ENCODE peak calls at places on chromosome 1, in nine cellular contexts. One of them, this sample, is unnamed. For H3K4me1 and H3K36me3, the result is how much of the 10 kb centered on the place peaks cover.

GRCh38 chr1:224539971-224540370 is 76.1 kb upstream of the CNIH3 start:
- DNase-seq in suprapubic skin: no peak
- DNase-seq in cardiac muscle cell: no peak
- DNase-seq in testis: no peak
- DNase-seq in small intestine: no peak
- DNase-seq in pancreas: no peak
- DNase-seq in endothelial cell of umbilical vein: no peak
- DNase-seq in SK-N-SH: no peak
- DNase-seq in CD8-positive, alpha-beta T cell: no peak
- DNase-seq in this sample: no peak

GRCh38 chr1:88210088-88210825 is 473.8 kb upstream of the PKN2 start:
- DNase-seq in suprapubic skin: no peak
- DNase-seq in cardiac muscle cell: no peak
- DNase-seq in testis: no peak
- DNase-seq in small intestine: peak
- DNase-seq in pancreas: no peak
- DNase-seq in endothelial cell of umbilical vein: peak
- DNase-seq in SK-N-SH: no peak
- DNase-seq in CD8-positive, alpha-beta T cell: no peak
- DNase-seq in this sample: no peak

GRCh38 chr1:79603862-79604261 is 597.3 kb upstream of the ADGRL4 start:
- DNase-seq in suprapubic skin: no peak
- DNase-seq in cardiac muscle cell: peak
- DNase-seq in testis: no peak
- DNase-seq in small intestine: no peak
- DNase-seq in pancreas: no peak
- DNase-seq in endothelial cell of umbilical vein: no peak
- DNase-seq in SK-N-SH: no peak
- DNase-seq in CD8-positive, alpha-beta T cell: no peak
- DNase-seq in this sample: no peak

GRCh38 chr1:198030682-198031081 is 113.5 kb downstream of the LHX9 start:
- DNase-seq in suprapubic skin: no peak
- DNase-seq in cardiac muscle cell: peak
- DNase-seq in testis: no peak
- DNase-seq in small intestine: no peak
- DNase-seq in pancreas: no peak
- DNase-seq in endothelial cell of umbilical vein: no peak
- DNase-seq in SK-N-SH: no peak
- DNase-seq in CD8-positive, alpha-beta T cell: no peak
- DNase-seq in this sample: no peak

GRCh38 chr1:160206421-160207117 is 1.4 kb downstream of the PEA15 start:
- DNase-seq in suprapubic skin: peak
- DNase-seq in cardiac muscle cell: peak
- DNase-seq in testis: no peak
- DNase-seq in small intestine: no peak
- DNase-seq in pancreas: no peak
- DNase-seq in endothelial cell of umbilical vein: peak
- DNase-seq in SK-N-SH: peak
- DNase-seq in CD8-positive, alpha-beta T cell: no peak
- DNase-seq in this sample: no peak

GRCh38 chr1:225427249-225428065 is at the start of gene LBR:
- DNase-seq in suprapubic skin: no peak
- DNase-seq in cardiac muscle cell: peak
- DNase-seq in testis: peak
- DNase-seq in small intestine: no peak
- DNase-seq in pancreas: peak
- DNase-seq in endothelial cell of umbilical vein: no peak
- DNase-seq in SK-N-SH: peak
- DNase-seq in CD8-positive, alpha-beta T cell: no peak
- DNase-seq in this sample: peak

GRCh38 chr1:38559180-38559874 is 300.2 kb downstream of the RRAGC start:
- DNase-seq in suprapubic skin: no peak
- DNase-seq in cardiac muscle cell: peak
- DNase-seq in testis: peak
- DNase-seq in small intestine: peak
- DNase-seq in pancreas: peak
- DNase-seq in endothelial cell of umbilical vein: no peak
- DNase-seq in SK-N-SH: no peak
- DNase-seq in CD8-positive, alpha-beta T cell: peak
- DNase-seq in this sample: no peak

GRCh38 chr1:232149302-232150201 is 480.4 kb downstream of the SIPA1L2 start:
- DNase-seq in suprapubic skin: no peak
- DNase-seq in cardiac muscle cell: peak
- DNase-seq in testis: no peak
- DNase-seq in small intestine: no peak
- DNase-seq in pancreas: no peak
- DNase-seq in endothelial cell of umbilical vein: peak
- DNase-seq in SK-N-SH: no peak
- DNase-seq in CD8-positive, alpha-beta T cell: no peak
- DNase-seq in this sample: no peak

GRCh38 chr1:32919811-32920733 is 18.9 kb upstream of the TMEM54 start:
- DNase-seq in suprapubic skin: no peak
- DNase-seq in cardiac muscle cell: peak
- DNase-seq in testis: no peak
- DNase-seq in small intestine: no peak
- DNase-seq in pancreas: no peak
- DNase-seq in endothelial cell of umbilical vein: no peak
- DNase-seq in SK-N-SH: no peak
- DNase-seq in CD8-positive, alpha-beta T cell: no peak
- DNase-seq in this sample: no peak

GRCh38 chr1:6185635-6186382 is 5.7 kb upstream of the CHD5 start:
- DNase-seq in suprapubic skin: no peak
- DNase-seq in cardiac muscle cell: peak
- DNase-seq in testis: no peak
- DNase-seq in small intestine: no peak
- DNase-seq in pancreas: no peak
- DNase-seq in endothelial cell of umbilical vein: peak
- DNase-seq in SK-N-SH: peak
- DNase-seq in CD8-positive, alpha-beta T cell: no peak
- DNase-seq in this sample: no peak

GRCh38 chr1:29531596-29531995 is 295.3 kb downstream of the PTPRU start:
- DNase-seq in suprapubic skin: peak
- DNase-seq in cardiac muscle cell: no peak
- DNase-seq in testis: no peak
- DNase-seq in small intestine: no peak
- DNase-seq in pancreas: no peak
- DNase-seq in endothelial cell of umbilical vein: no peak
- DNase-seq in SK-N-SH: no peak
- DNase-seq in CD8-positive, alpha-beta T cell: no peak
- DNase-seq in this sample: no peak

GRCh38 chr1:176172215-176172614 is 34.9 kb downstream of the COP1 start:
- DNase-seq in suprapubic skin: no peak
- DNase-seq in cardiac muscle cell: no peak
- DNase-seq in testis: no peak
- DNase-seq in small intestine: no peak
- DNase-seq in pancreas: no peak
- DNase-seq in endothelial cell of umbilical vein: no peak
- DNase-seq in SK-N-SH: no peak
- DNase-seq in CD8-positive, alpha-beta T cell: no peak
- DNase-seq in this sample: no peak

GRCh38 chr1:173148971-173149370 is 58.2 kb downstream of the TNFSF4 start:
- DNase-seq in suprapubic skin: no peak
- DNase-seq in cardiac muscle cell: no peak
- DNase-seq in testis: no peak
- DNase-seq in small intestine: no peak
- DNase-seq in pancreas: no peak
- DNase-seq in endothelial cell of umbilical vein: no peak
- DNase-seq in SK-N-SH: no peak
- DNase-seq in CD8-positive, alpha-beta T cell: no peak
- DNase-seq in this sample: no peak

GRCh38 chr1:185062710-185063370 is 17.5 kb downstream of the RNF2 start:
- DNase-seq in suprapubic skin: no peak
- DNase-seq in cardiac muscle cell: no peak
- DNase-seq in testis: no peak
- DNase-seq in small intestine: no peak
- DNase-seq in pancreas: no peak
- DNase-seq in endothelial cell of umbilical vein: no peak
- DNase-seq in SK-N-SH: no peak
- DNase-seq in CD8-positive, alpha-beta T cell: no peak
- DNase-seq in this sample: no peak

GRCh38 chr1:21325731-21326387 is 35.6 kb upstream of the ECE1 start:
- DNase-seq in suprapubic skin: no peak
- DNase-seq in cardiac muscle cell: no peak
- DNase-seq in testis: no peak
- DNase-seq in small intestine: no peak
- DNase-seq in pancreas: no peak
- DNase-seq in endothelial cell of umbilical vein: peak
- DNase-seq in SK-N-SH: no peak
- DNase-seq in CD8-positive, alpha-beta T cell: no peak
- DNase-seq in this sample: no peak

GRCh38 chr1:22825790-22826189 is 115.2 kb downstream of the EPHB2 start:
- DNase-seq in suprapubic skin: no peak
- DNase-seq in cardiac muscle cell: no peak
- DNase-seq in testis: no peak
- DNase-seq in small intestine: no peak
- DNase-seq in pancreas: no peak
- DNase-seq in endothelial cell of umbilical vein: no peak
- DNase-seq in SK-N-SH: peak
- DNase-seq in CD8-positive, alpha-beta T cell: no peak
- DNase-seq in this sample: no peak
- H3K4me1 ChIP-seq in suprapubic skin: under half
- H3K4me1 ChIP-seq in cardiac muscle cell: under half
- H3K4me1 ChIP-seq in testis: under half
- H3K4me1 ChIP-seq in small intestine: under half
- H3K4me1 ChIP-seq in pancreas: under half
- H3K4me1 ChIP-seq in endothelial cell of umbilical vein: under half
- H3K4me1 ChIP-seq in SK-N-SH: under half
- H3K4me1 ChIP-seq in CD8-positive, alpha-beta T cell: under half
- H3K4me1 ChIP-seq in this sample: under half

DNA sequence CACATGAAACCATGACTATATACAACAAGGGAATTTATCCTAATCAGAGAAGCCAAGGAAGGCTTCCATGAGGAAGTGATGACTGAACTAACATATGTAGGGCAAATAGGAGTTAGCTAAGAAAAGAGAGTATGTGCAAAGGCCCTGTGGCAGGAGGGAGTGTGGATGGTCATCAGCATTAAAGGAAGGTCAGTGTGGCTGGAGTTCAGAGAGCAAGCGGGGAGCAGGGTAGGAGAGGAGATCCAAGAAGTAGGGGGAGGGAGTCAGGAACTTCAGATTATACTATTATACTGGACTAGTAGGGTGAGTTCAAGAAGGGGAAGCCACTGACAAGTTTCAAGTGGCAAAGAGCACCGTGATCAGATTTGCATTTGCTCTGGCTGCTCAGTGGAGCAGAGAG is 8.4 kb downstream of the MAP7D1 start:
- DNase-seq in suprapubic skin: no peak
- DNase-seq in cardiac muscle cell: no peak
- DNase-seq in testis: no peak
- DNase-seq in small intestine: no peak
- DNase-seq in pancreas: no peak
- DNase-seq in endothelial cell of umbilical vein: no peak
- DNase-seq in SK-N-SH: no peak
- DNase-seq in CD8-positive, alpha-beta T cell: no peak
- DNase-seq in this sample: no peak
- H3K4me3 ChIP-seq in suprapubic skin: no peak
- H3K4me3 ChIP-seq in cardiac muscle cell: no peak
- H3K4me3 ChIP-seq in testis: no peak
- H3K4me3 ChIP-seq in small intestine: no peak
- H3K4me3 ChIP-seq in pancreas: no peak
- H3K4me3 ChIP-seq in endothelial cell of umbilical vein: no peak
- H3K4me3 ChIP-seq in SK-N-SH: no peak
- H3K4me3 ChIP-seq in CD8-positive, alpha-beta T cell: no peak
- H3K4me3 ChIP-seq in this sample: no peak

GRCh38 chr1:155379877-155380192 is 59.1 kb downstream of the RUSC1 start:
- DNase-seq in suprapubic skin: no peak
- DNase-seq in cardiac muscle cell: no peak
- DNase-seq in testis: no peak
- DNase-seq in small intestine: no peak
- DNase-seq in pancreas: no peak
- DNase-seq in endothelial cell of umbilical vein: no peak
- DNase-seq in SK-N-SH: no peak
- DNase-seq in CD8-positive, alpha-beta T cell: no peak
- DNase-seq in this sample: no peak
- H3K36me3 ChIP-seq in suprapubic skin: half or more
- H3K36me3 ChIP-seq in cardiac muscle cell: under half
- H3K36me3 ChIP-seq in testis: under half
- H3K36me3 ChIP-seq in small intestine: under half
- H3K36me3 ChIP-seq in pancreas: under half
- H3K36me3 ChIP-seq in endothelial cell of umbilical vein: under half
- H3K36me3 ChIP-seq in SK-N-SH: under half
- H3K36me3 ChIP-seq in CD8-positive, alpha-beta T cell: under half
- H3K36me3 ChIP-seq in this sample: under half

GRCh38 chr1:84145051-84145450 is 980 bp downstream of the PRKACB start:
- DNase-seq in suprapubic skin: no peak
- DNase-seq in cardiac muscle cell: no peak
- DNase-seq in testis: no peak
- DNase-seq in small intestine: peak
- DNase-seq in pancreas: no peak
- DNase-seq in endothelial cell of umbilical vein: peak
- DNase-seq in SK-N-SH: no peak
- DNase-seq in CD8-positive, alpha-beta T cell: no peak
- DNase-seq in this sample: no peak

GRCh38 chr1:84143796-84144565 is at the start of gene PRKACB:
- DNase-seq in suprapubic skin: no peak
- DNase-seq in cardiac muscle cell: peak
- DNase-seq in testis: no peak
- DNase-seq in small intestine: peak
- DNase-seq in pancreas: no peak
- DNase-seq in endothelial cell of umbilical vein: peak
- DNase-seq in SK-N-SH: no peak
- DNase-seq in CD8-positive, alpha-beta T cell: no peak
- DNase-seq in this sample: no peak

GRCh38 chr1:84148758-84149157 is 4.7 kb downstream of the PRKACB start:
- DNase-seq in suprapubic skin: no peak
- DNase-seq in cardiac muscle cell: no peak
- DNase-seq in testis: no peak
- DNase-seq in small intestine: no peak
- DNase-seq in pancreas: no peak
- DNase-seq in endothelial cell of umbilical vein: no peak
- DNase-seq in SK-N-SH: no peak
- DNase-seq in CD8-positive, alpha-beta T cell: no peak
- DNase-seq in this sample: no peak

GRCh38 chr1:84141177-84142003 is 2.7 kb upstream of the PRKACB start:
- DNase-seq in suprapubic skin: no peak
- DNase-seq in cardiac muscle cell: peak
- DNase-seq in testis: no peak
- DNase-seq in small intestine: peak
- DNase-seq in pancreas: no peak
- DNase-seq in endothelial cell of umbilical vein: peak
- DNase-seq in SK-N-SH: no peak
- DNase-seq in CD8-positive, alpha-beta T cell: no peak
- DNase-seq in this sample: no peak

DNA sequence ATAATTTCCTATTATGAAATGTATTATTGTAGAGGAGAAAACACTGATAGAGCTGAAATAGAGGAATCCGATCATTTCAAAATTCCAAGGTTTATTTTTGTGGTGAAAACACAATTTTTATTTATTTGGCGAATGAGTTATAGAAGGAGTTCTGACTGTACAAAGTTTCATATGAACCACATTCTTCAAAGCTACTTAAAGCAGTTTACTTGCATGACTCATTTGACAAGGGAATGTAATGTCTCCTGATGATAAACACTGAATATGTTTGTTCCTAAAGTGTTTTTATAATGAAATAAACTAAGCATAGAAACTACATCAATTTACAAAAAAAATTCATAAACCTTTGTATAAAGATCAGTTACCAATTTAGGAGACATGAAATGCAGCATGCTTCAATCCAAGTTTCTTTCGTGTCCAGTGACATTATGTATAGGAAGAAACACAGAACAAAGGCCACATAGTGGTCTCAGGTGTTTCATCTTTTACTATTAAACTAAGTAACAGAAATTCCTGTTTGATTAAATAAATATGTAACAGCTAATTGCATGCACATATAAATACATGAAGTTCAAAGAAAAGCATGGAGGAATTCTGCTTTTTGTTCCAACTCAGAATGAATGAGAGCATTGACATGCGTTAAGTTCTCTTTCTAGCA is 2.4 kb downstream of the PRKACB start:
- DNase-seq in suprapubic skin: no peak
- DNase-seq in cardiac muscle cell: peak
- DNase-seq in testis: no peak
- DNase-seq in small intestine: no peak
- DNase-seq in pancreas: no peak
- DNase-seq in endothelial cell of umbilical vein: peak
- DNase-seq in SK-N-SH: no peak
- DNase-seq in CD8-positive, alpha-beta T cell: no peak
- DNase-seq in this sample: no peak
- H3K4me1 ChIP-seq in suprapubic skin: under half
- H3K4me1 ChIP-seq in cardiac muscle cell: under half
- H3K4me1 ChIP-seq in testis: under half
- H3K4me1 ChIP-seq in small intestine: under half
- H3K4me1 ChIP-seq in pancreas: under half
- H3K4me1 ChIP-seq in endothelial cell of umbilical vein: under half
- H3K4me1 ChIP-seq in SK-N-SH: under half
- H3K4me1 ChIP-seq in CD8-positive, alpha-beta T cell: under half
- H3K4me1 ChIP-seq in this sample: under half